ENCODE peak calls at places on chromosome X, in eight cellular contexts. R is NCI-H1105 treated with DMSO at 0.1 percent for 48 hours, C is NB4, F is LHCN-M2, B is M059J, Z is COR-L47, D is T-cell, E is hypothalamus. H is an unnamed sample.

GRCh38 chrX:119948381-119948780 is 4.8 kb upstream of the NKAP start:
- DNase-seq in R (peak; percentile 5), C (no peak), F (no peak), B (no peak), Z (no peak), D (no peak), E (no peak), H (no peak)

GRCh38 chrX:153969904-153970397 is 1.7 kb downstream of the HCFC1 start:
- DNase-seq in R (peak; percentile 65), C (no peak), F (peak; percentile 25), B (peak; percentile 42), Z (no peak), D (no peak), E (no peak), H (no peak)

GRCh38 chrX:41973208-41973607 is 49.9 kb upstream of the CASK start:
- DNase-seq in R (no peak), C (no peak), F (no peak), B (peak; percentile 22), Z (no peak), D (no peak), E (no peak), H (no peak)

GRCh38 chrX:1138476-1138875 is 74.0 kb downstream of the CRLF2 start:
- DNase-seq in R (no peak), C (no peak), F (no peak), B (no peak), Z (no peak), D (no peak), E (no peak), H (no peak)

GRCh38 chrX:54530358-54530900 is 410 bp downstream of the GNL3L start:
- DNase-seq in R (no peak), C (no peak), F (no peak), B (peak; percentile 2), Z (no peak), D (no peak), E (no peak), H (no peak)

GRCh38 chrX:119721487-119721886 is 28.5 kb upstream of the SEPTIN6 start:
- DNase-seq in R (no peak), C (no peak), F (no peak), B (peak; percentile 40), Z (no peak), D (no peak), E (no peak), H (no peak)

GRCh38 chrX:44344687-44345086 is 1.2 kb upstream of the EFHC2 start:
- DNase-seq in R (no peak), C (peak; percentile 91), F (no peak), B (no peak), Z (no peak), D (peak; percentile 11), E (no peak), H (peak; percentile 44)

GRCh38 chrX:20089845-20090244 is 26.9 kb downstream of the MAP7D2 start:
- DNase-seq in R (no peak), C (no peak), F (no peak), B (no peak), Z (no peak), D (no peak), E (no peak), H (no peak)

GRCh38 chrX:132776486-132777210 is 181.8 kb downstream of the HS6ST2 start:
- DNase-seq in R (no peak), C (peak; percentile 6), F (no peak), B (no peak), Z (no peak), D (no peak), E (no peak), H (no peak)

GRCh38 chrX:115533485-115533884 is 27.5 kb upstream of the PLS3 start:
- DNase-seq in R (no peak), C (no peak), F (peak; percentile 26), B (peak; percentile 13), Z (no peak), D (no peak), E (no peak), H (no peak)

GRCh38 chrX:129983575-129984131 is 1.2 kb downstream of the BCORL1 start:
- DNase-seq in R (peak; percentile 13), C (peak; percentile 44), F (peak; percentile 8), B (peak; percentile 32), Z (no peak), D (no peak), E (no peak), H (no peak)

GRCh38 chrX:69361286-69361926 is 142.7 kb upstream of the NALF2 start:
- DNase-seq in R (no peak), C (no peak), F (peak; percentile 38), B (peak; percentile 49), Z (no peak), D (no peak), E (no peak), H (no peak)

GRCh38 chrX:53247928-53248327 is 22.9 kb upstream of the KDM5C start:
- DNase-seq in R (no peak), C (no peak), F (no peak), B (no peak), Z (no peak), D (no peak), E (no peak), H (no peak)

GRCh38 chrX:16678689-16679088 is 28.7 kb downstream of the S100G start:
- DNase-seq in R (no peak), C (no peak), F (no peak), B (no peak), Z (no peak), D (no peak), E (no peak), H (no peak)

GRCh38 chrX:11888421-11888820 is 130.4 kb downstream of the MSL3 start:
- DNase-seq in R (no peak), C (no peak), F (no peak), B (peak; percentile 32), Z (no peak), D (no peak), E (no peak), H (no peak)

GRCh38 chrX:30373951-30374350 is 64.8 kb upstream of the NR0B1 start:
- DNase-seq in R (no peak), C (no peak), F (no peak), B (no peak), Z (no peak), D (no peak), E (no peak), H (no peak)

GRCh38 chrX:142819461-142819860 is 206.3 kb upstream of the SPANXN4 start:
- DNase-seq in R (no peak), C (no peak), F (no peak), B (no peak), Z (no peak), D (no peak), E (no peak), H (no peak)

GRCh38 chrX:38649227-38649626 is 87.9 kb downstream of the TSPAN7 start:
- DNase-seq in R (no peak), C (no peak), F (no peak), B (no peak), Z (no peak), D (no peak), E (no peak), H (no peak)

GRCh38 chrX:123713841-123714240 is 19.0 kb downstream of the THOC2 start:
- DNase-seq in R (no peak), C (no peak), F (no peak), B (no peak), Z (no peak), D (no peak), E (no peak), H (no peak)

GRCh38 chrX:2962346-2962745 is 33.2 kb upstream of the ARSD start:
- DNase-seq in R (no peak), C (no peak), F (no peak), B (no peak), Z (no peak), D (no peak), E (no peak), H (no peak)

H was measured in naive thymus-derived CD8-positive, alpha-beta T cell.